ENCODE peak calls at places on chromosomes 2 and 18, in five cellular contexts. F is naive thymus-derived CD4-positive, alpha-beta T cell; M is CD8-positive, alpha-beta T cell; O is tibial artery; H is ovary. Z is an unnamed sample. For H3K4me1 and H3K27me3, the result is how much of the 10 kb centered on the place peaks cover.

GRCh38 chr2:226664140-226664539 is 135.5 kb downstream of the IRS1 start:
- DNase-seq in F (no peak), M (no peak), O (no peak), H (no peak), Z (no peak)

GRCh38 chr2:239326831-239327535 is 73.8 kb downstream of the HDAC4 start:
- DNase-seq in F (peak), M (peak), O (no peak), H (peak), Z (peak)

GRCh38 chr18:13305326-13305725 is 86.8 kb downstream of the LDLRAD4 start:
- DNase-seq in F (no peak), M (no peak), O (no peak), H (no peak), Z (no peak)

GRCh38 chr18:58639751-58640427 is 11.0 kb upstream of the ALPK2 start:
- DNase-seq in F (no peak), M (no peak), O (no peak), H (no peak), Z (no peak)

GRCh38 chr2:150211164-150211631 is 276.3 kb downstream of the RND3 start:
- DNase-seq in F (no peak), M (no peak), O (no peak), H (no peak), Z (no peak)

GRCh38 chr2:68727698-68728375 is 6.8 kb upstream of the ARHGAP25 start:
- DNase-seq in F (no peak), M (no peak), O (no peak), H (no peak), Z (no peak)

GRCh38 chr2:162198239-162198638 is 45.0 kb downstream of the FAP start:
- DNase-seq in F (no peak), M (no peak), O (no peak), H (no peak), Z (no peak)

GRCh38 chr2:174138161-174138560 is 110.2 kb downstream of the OLA1 start:
- DNase-seq in F (no peak), M (no peak), O (no peak), H (no peak), Z (no peak)

GRCh38 chr2:86016581-86016980 is 89.1 kb downstream of the POLR1A start:
- DNase-seq in F (no peak), M (no peak), O (peak), H (no peak), Z (no peak)

GRCh38 chr2:72289283-72289682 is 141.6 kb upstream of the CYP26B1 start:
- DNase-seq in F (no peak), M (no peak), O (no peak), H (no peak), Z (no peak)

GRCh38 chr2:230068658-230069080 is at the start of gene SLC16A14:
- DNase-seq in F (peak), M (peak), O (no peak), H (no peak), Z (no peak)

GRCh38 chr2:241897231-241897916 is 27.8 kb downstream of the RTP5 start:
- DNase-seq in F (no peak), M (no peak), O (peak), H (peak), Z (no peak)

GRCh38 chr2:20490300-20491181 is 43.7 kb downstream of the RHOB start:
- DNase-seq in F (no peak), M (no peak), O (peak), H (peak), Z (no peak)

GRCh38 chr2:11967946-11968465 is 221.6 kb downstream of the LPIN1 start:
- DNase-seq in F (no peak), M (no peak), O (peak), H (no peak), Z (no peak)

GRCh38 chr2:85796549-85797262 is 42.9 kb downstream of the ATOH8 start:
- DNase-seq in F (no peak), M (no peak), O (peak), H (peak), Z (no peak)

GRCh38 chr2:195651041-195651440 is 6.0 kb upstream of the SLC39A10 start:
- DNase-seq in F (no peak), M (no peak), O (no peak), H (no peak), Z (no peak)

GRCh38 chr2:195646424-195646823 is 10.6 kb upstream of the SLC39A10 start:
- DNase-seq in F (no peak), M (no peak), O (no peak), H (no peak), Z (no peak)

GRCh38 chr2:195647302-195647701 is 9.7 kb upstream of the SLC39A10 start:
- DNase-seq in F (no peak), M (no peak), O (no peak), H (no peak), Z (no peak)

GRCh38 chr2:195649629-195650190 is 7.3 kb upstream of the SLC39A10 start:
- DNase-seq in F (no peak), M (no peak), O (no peak), H (no peak), Z (no peak)

DNA sequence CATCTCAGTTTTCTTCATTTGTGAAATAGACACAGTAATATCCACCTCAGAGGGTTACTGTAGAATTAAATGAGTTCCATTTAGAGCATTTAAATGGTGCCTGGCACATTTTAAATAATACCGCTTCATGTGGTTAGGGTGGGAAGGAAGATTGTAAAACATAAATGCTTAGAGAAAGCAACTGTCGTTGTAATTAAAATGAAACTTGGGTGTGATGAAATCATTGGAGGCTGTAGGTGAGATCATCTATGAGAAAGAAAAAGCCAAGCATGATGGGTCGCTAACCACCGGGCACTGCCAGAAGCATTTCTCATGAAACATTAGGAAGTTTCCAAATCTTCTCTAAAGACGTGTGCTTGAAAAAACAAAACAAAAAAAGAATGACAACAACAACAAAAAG is 8.2 kb upstream of the SLC39A10 start:
- DNase-seq in F (peak), M (no peak), O (no peak), H (no peak), Z (peak)
- H3K4me1 ChIP-seq in F (under half), M (under half), O (under half), H (under half), Z (under half)

GRCh38 chr18:814300-815084 is 2.5 kb upstream of the YES1 start:
- DNase-seq in F (no peak), M (no peak), O (no peak), H (no peak), Z (no peak)
- H3K27ac ChIP-seq in F (no peak), M (no peak), O (no peak), H (no peak), Z (peak)

DNA sequence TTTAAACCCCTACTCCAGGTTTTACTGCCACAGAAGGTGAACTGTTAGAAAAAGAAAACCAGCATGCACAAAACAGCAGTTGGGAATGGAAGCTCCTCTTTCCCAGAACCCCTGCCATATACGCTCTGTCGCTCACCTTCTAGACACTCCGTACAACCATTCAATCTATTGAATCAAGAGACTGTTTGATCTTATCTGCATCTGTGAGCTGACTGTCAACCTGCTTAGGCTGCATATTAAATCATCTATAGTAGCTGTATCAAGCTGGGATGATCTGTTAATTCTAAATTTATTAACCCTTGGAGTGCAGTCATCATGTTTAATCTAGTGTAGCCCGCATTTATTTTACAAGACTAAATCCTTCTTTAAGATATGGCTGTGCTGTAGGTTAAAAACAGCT is 13.6 kb upstream of the BCL11A start:
- DNase-seq in F (no peak), M (no peak), O (no peak), H (no peak), Z (no peak)
- H3K27me3 ChIP-seq in F (under half), M (under half), O (half or more), H (under half), Z (under half)

GRCh38 chr18:36114738-36115137 is 14.4 kb downstream of the SLC39A6 start:
- DNase-seq in F (no peak), M (no peak), O (no peak), H (no peak), Z (no peak)
- H3K4me1 ChIP-seq in F (under half), M (under half), O (under half), H (under half), Z (under half)

GRCh38 chr2:131040661-131041401 is 52.4 kb downstream of the FAM168B start:
- DNase-seq in F (no peak), M (no peak), O (no peak), H (no peak), Z (no peak)

GRCh38 chr2:131044078-131044756 is 49.0 kb downstream of the FAM168B start:
- DNase-seq in F (no peak), M (no peak), O (no peak), H (no peak), Z (no peak)

GRCh38 chr2:131041402-131042160 is 51.7 kb downstream of the FAM168B start:
- DNase-seq in F (peak), M (no peak), O (no peak), H (no peak), Z (no peak)

GRCh38 chr2:131043199-131044077 is 49.8 kb downstream of the FAM168B start:
- DNase-seq in F (no peak), M (no peak), O (no peak), H (no peak), Z (no peak)

DNA sequence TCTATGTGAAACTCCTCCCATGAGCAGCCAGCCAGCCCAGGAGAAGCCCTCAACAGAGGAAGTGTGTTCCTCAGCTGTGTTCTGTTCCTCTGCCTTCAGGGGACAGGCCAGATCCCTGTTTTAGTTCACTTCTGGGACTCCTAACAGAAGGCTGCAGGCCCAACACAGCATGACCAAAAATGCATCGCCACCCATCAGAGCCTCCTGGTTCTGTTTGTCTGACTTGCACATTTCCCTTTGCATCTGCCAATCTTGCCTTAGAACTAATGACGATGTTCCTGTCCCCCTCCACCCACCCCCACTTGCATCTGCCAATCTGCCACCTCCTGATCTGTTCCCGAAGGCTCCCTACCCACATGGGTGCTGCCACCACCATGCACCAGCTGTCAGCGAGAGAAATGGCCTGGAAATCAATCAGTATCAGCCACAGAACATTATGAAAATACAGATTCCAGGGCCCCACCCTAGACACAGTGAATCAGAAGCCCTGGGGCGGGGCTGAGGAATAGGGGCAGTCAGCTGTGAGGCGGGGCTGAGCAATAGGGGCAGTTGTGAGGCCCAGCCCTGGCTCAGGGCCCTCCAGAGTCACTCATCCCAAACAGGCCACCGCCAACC is 51.0 kb downstream of the FAM168B start:
- DNase-seq in F (no peak), M (no peak), O (no peak), H (no peak), Z (no peak)
- H3K27ac ChIP-seq in F (peak), M (no peak), O (no peak), H (no peak), Z (no peak)

Z was measured in CD8-positive, alpha-beta memory T cell.